ENCODE peak calls at places on chromosomes 13 and 19, in six cellular contexts. C, E, B, D, S and I are unnamed samples.
A peak's percentile ranks its signal among the peaks of the same experiment; 100 is the strongest.

GRCh38 chr19:8612807-8613171 is 2.3 kb upstream of the ADAMTS10 start:
- ATAC-seq in C (no peak), E (no peak), B (no peak), D (no peak), S (no peak), I (no peak)

GRCh38 chr19:48962029-48962848 is 2.9 kb upstream of the FTL start:
- ATAC-seq in C (peak; percentile 14), E (peak; percentile 31), B (peak; percentile 62), D (no peak), S (no peak), I (no peak)

GRCh38 chr13:113920173-113920572 is 53.7 kb downstream of the C13orf46 start:
- ATAC-seq in C (no peak), E (no peak), B (no peak), D (no peak), S (no peak), I (no peak)

GRCh38 chr19:33862991-33863390 is 66.3 kb downstream of the KCTD15 start:
- ATAC-seq in C (peak; percentile 78), E (no peak), B (no peak), D (peak; percentile 42), S (no peak), I (no peak)

GRCh38 chr13:30088312-30088855 is 219.0 kb downstream of the KATNAL1 start:
- ATAC-seq in C (no peak), E (no peak), B (no peak), D (no peak), S (no peak), I (no peak)

GRCh38 chr13:45361596-45362206 is 20.7 kb upstream of the TPT1 start:
- ATAC-seq in C (peak; percentile 33), E (peak; percentile 23), B (no peak), D (no peak), S (peak; percentile 93), I (no peak)

GRCh38 chr13:30997697-30998547 is 65.5 kb downstream of the TEX26 start:
- ATAC-seq in C (peak; percentile 69), E (peak; percentile 43), B (no peak), D (peak; percentile 78), S (peak; percentile 41), I (no peak)

GRCh38 chr19:40217027-40217810 is 965 bp downstream of the TTC9B start:
- ATAC-seq in C (no peak), E (no peak), B (peak; percentile 58), D (no peak), S (peak; percentile 37), I (no peak)

GRCh38 chr19:51754770-51755169 is 3.1 kb upstream of the FPR1 start:
- ATAC-seq in C (no peak), E (no peak), B (no peak), D (no peak), S (no peak), I (no peak)

GRCh38 chr19:1067341-1068103 is 555 bp downstream of the ARHGAP45 start:
- ATAC-seq in C (no peak), E (peak; percentile 3), B (no peak), D (peak; percentile 2), S (no peak), I (no peak)

GRCh38 chr19:29509456-29509855 is 16.3 kb upstream of the VSTM2B start:
- ATAC-seq in C (no peak), E (no peak), B (no peak), D (no peak), S (no peak), I (no peak)

GRCh38 chr13:74015137-74015536 is 119.1 kb downstream of the KLF12 start:
- ATAC-seq in C (no peak), E (no peak), B (no peak), D (no peak), S (peak; percentile 89), I (no peak)

GRCh38 chr19:38194061-38194701 is 29.8 kb downstream of the DPF1 start:
- ATAC-seq in C (no peak), E (no peak), B (no peak), D (no peak), S (peak; percentile 74), I (no peak)

GRCh38 chr19:49689133-49690072 is at the start of gene ADM5:
- ATAC-seq in C (peak; percentile 24), E (peak; percentile 34), B (peak; percentile 69), D (peak; percentile 50), S (peak; percentile 35), I (peak; percentile 35)

GRCh38 chr13:32048816-32049215 is 17.2 kb downstream of the FRY start:
- ATAC-seq in C (peak; percentile 66), E (peak; percentile 72), B (no peak), D (no peak), S (no peak), I (no peak)

GRCh38 chr13:30142502-30143211 is 164.7 kb downstream of the KATNAL1 start:
- ATAC-seq in C (peak; percentile 51), E (peak; percentile 64), B (peak; percentile 65), D (no peak), S (peak; percentile 91), I (peak; percentile 79)

GRCh38 chr19:5222821-5223321 is 117.7 kb downstream of the PTPRS start:
- ATAC-seq in C (no peak), E (no peak), B (no peak), D (no peak), S (no peak), I (no peak)

GRCh38 chr19:4174212-4174894 is 8.0 kb downstream of the SIRT6 start:
- ATAC-seq in C (no peak), E (no peak), B (no peak), D (no peak), S (no peak), I (no peak)

GRCh38 chr13:99434258-99434788 is 66.9 kb upstream of the TM9SF2 start:
- ATAC-seq in C (no peak), E (peak; percentile 43), B (peak; percentile 5), D (no peak), S (no peak), I (no peak)

GRCh38 chr13:99439048-99439447 is 62.2 kb upstream of the TM9SF2 start:
- ATAC-seq in C (peak; percentile 78), E (peak; percentile 22), B (peak; percentile 37), D (no peak), S (no peak), I (no peak)

GRCh38 chr13:99435116-99435515 is 66.2 kb upstream of the TM9SF2 start:
- ATAC-seq in C (no peak), E (no peak), B (no peak), D (no peak), S (no peak), I (no peak)

GRCh38 chr13:99436013-99436412 is 65.3 kb upstream of the TM9SF2 start:
- ATAC-seq in C (no peak), E (no peak), B (no peak), D (no peak), S (no peak), I (no peak)

DNA sequence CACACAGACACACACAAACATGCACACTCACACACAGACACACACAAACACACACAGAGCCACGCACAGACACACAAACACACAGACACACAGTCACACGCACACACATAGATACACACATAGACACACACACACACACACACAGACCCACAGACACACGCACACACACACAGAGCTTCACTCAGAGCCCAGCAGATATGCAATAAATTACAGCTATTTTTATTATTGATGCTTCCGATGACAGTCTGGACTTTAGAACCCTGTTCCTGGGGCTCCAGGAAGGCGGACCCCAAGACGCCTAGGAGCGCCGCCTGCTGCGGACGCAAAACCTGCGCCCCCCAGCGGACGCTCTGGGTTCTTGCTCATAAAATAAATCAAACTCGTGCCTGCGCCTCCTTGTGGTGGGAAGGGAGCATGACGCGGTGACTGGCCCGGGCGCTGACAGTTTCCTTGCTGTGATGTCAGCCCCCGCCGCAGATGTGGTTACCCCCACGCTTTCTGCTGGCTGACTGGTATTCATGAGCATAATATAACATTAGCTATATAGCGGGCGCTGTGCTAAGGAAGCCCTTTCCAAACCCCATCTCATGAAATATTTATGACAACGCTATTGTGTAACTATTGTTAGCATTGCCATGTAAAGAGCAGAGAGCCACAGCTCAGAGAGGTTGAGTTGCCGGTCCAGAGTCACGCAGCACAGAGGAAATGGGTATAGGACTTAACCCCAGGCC is 64.4 kb upstream of the TM9SF2 start:
- ATAC-seq in C (peak; percentile 59), E (peak; percentile 64), B (peak; percentile 88), D (peak; percentile 54), S (peak; percentile 82), I (peak; percentile 61)
- H3K4me1 ChIP-seq in C (peaks cover 6% of the 10 kb centered on the region), E (no peaks in the 10 kb centered on the region), B (peaks cover 32% of the 10 kb centered on the region), D (peaks cover 33% of the 10 kb centered on the region), S (no peaks in the 10 kb centered on the region), I (no peaks in the 10 kb centered on the region)

GRCh38 chr19:18713550-18714117 is 30.2 kb downstream of the CRTC1 start:
- ATAC-seq in C (no peak), E (no peak), B (no peak), D (no peak), S (no peak), I (no peak)

GRCh38 chr19:18710986-18711751 is 27.7 kb downstream of the CRTC1 start:
- ATAC-seq in C (peak; percentile 40), E (peak; percentile 84), B (peak; percentile 37), D (peak; percentile 34), S (no peak), I (peak; percentile 90)

GRCh38 chr19:18710186-18710585 is 26.7 kb downstream of the CRTC1 start:
- ATAC-seq in C (no peak), E (no peak), B (no peak), D (no peak), S (no peak), I (no peak)

GRCh38 chr19:18712981-18713380 is 29.5 kb downstream of the CRTC1 start:
- ATAC-seq in C (peak; percentile 4), E (peak; percentile 8), B (no peak), D (no peak), S (no peak), I (no peak)

GRCh38 chr19:18711893-18712292 is 28.4 kb downstream of the CRTC1 start:
- ATAC-seq in C (no peak), E (no peak), B (no peak), D (no peak), S (no peak), I (no peak)
- H3K4me1 ChIP-seq in C (no peaks in the 10 kb centered on the region), E (no peaks in the 10 kb centered on the region), B (peaks cover 16% of the 10 kb centered on the region), D (peaks cover 21% of the 10 kb centered on the region), S (no peaks in the 10 kb centered on the region), I (peaks cover 6% of the 10 kb centered on the region)

GRCh38 chr19:11548315-11548700 is 9.7 kb downstream of the CNN1 start:
- ATAC-seq in C (no peak), E (no peak), B (no peak), D (no peak), S (no peak), I (no peak)
- H3K4me1 ChIP-seq in C (no peaks in the 10 kb centered on the region), E (no peaks in the 10 kb centered on the region), B (no peaks in the 10 kb centered on the region), D (no peaks in the 10 kb centered on the region), S (no peaks in the 10 kb centered on the region), I (no peaks in the 10 kb centered on the region)

DNA sequence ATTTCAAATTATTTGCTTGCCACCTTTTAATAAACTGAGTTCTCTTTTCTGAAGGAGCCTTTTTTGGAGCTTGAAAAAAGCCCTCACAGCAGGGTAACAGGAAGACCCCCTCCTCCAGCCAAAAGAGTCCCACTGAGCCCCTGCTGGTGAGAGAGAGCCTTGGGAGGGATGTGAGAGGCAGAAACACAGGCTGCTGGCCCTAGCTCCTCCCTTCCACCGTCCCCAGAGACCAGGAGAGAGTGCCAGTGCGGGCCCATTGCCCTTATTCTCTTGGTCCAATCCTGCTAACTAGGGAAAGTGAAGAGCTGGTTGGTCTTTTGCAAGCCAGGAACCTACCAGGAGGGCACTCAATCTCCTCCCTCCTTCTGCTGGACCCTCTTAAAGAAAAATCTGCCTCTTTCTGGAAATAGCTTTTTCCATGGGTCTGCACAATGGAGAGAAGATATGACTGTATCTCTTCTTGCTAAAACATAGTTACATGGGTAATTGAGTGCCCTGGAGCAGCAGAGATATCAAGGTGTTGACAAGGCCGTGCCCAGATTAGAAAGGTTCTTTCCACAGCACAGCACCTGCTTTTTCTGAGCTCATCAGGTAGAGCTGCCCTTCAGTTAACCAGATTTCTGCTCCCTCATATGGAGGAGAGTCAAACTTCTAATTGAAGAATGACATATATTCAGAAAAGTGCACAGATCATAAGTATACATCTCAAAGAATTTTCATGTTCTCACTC is 113.9 kb downstream of the LRCH1 start:
- ATAC-seq in C (peak; percentile 85), E (peak; percentile 44), B (peak; percentile 46), D (no peak), S (no peak), I (no peak)
- H3K4me1 ChIP-seq in C (peaks cover 43% of the 10 kb centered on the region), E (peaks cover 14% of the 10 kb centered on the region), B (peaks cover 67% of the 10 kb centered on the region), D (peaks cover 68% of the 10 kb centered on the region), S (peaks cover 3% of the 10 kb centered on the region), I (peaks cover 74% of the 10 kb centered on the region)